ENCODE peak calls at places on chromosomes 2 and 18, in six cellular contexts. Y, M, A, T, E and P are unnamed samples.
A peak's percentile ranks its signal among the peaks of the same experiment; 100 is the strongest.

GRCh38 chr2:122145805-122146204 is 390.4 kb downstream of the TSN start:
- DNase-seq in A (no peak), E (peak; percentile 36), M (no peak), Y (no peak), T (no peak), P (no peak)

GRCh38 chr18:68466714-68467113 is 248.2 kb downstream of the TMX3 start:
- DNase-seq in A (no peak), M (no peak), T (no peak), Y (no peak), E (no peak), P (no peak)

GRCh38 chr2:229378386-229378785 is 107.3 kb upstream of the PID1 start:
- DNase-seq in M (no peak), Y (no peak), T (no peak), E (no peak), A (no peak), P (no peak)

GRCh38 chr2:120302301-120302700 is 43.6 kb upstream of the INHBB start:
- DNase-seq in A (no peak), E (no peak), Y (no peak), T (no peak), M (no peak), P (no peak)

GRCh38 chr2:12861344-12861942 is 144.7 kb downstream of the TRIB2 start:
- DNase-seq in A (no peak), Y (peak; percentile 62), T (peak; percentile 64), M (no peak), E (no peak), P (no peak)

GRCh38 chr2:198097628-198098027 is 293.2 kb downstream of the PLCL1 start:
- DNase-seq in E (no peak), M (no peak), Y (no peak), T (no peak), A (no peak), P (no peak)

GRCh38 chr18:79022603-79023002 is 43.0 kb downstream of the SALL3 start:
- DNase-seq in Y (no peak), E (no peak), M (no peak), T (no peak), A (no peak), P (no peak)

GRCh38 chr2:149033716-149034115 is 4.8 kb upstream of the LYPD6B start:
- DNase-seq in M (no peak), Y (no peak), E (peak; percentile 64), A (no peak), T (no peak), P (peak; percentile 11)

GRCh38 chr2:236790991-236791390 is 221.4 kb downstream of the ACKR3 start:
- DNase-seq in E (no peak), Y (peak; percentile 43), M (no peak), A (no peak), T (no peak), P (no peak)

GRCh38 chr2:137837830-137838229 is 126.4 kb upstream of the HNMT start:
- DNase-seq in Y (no peak), A (no peak), T (no peak), E (no peak), M (no peak), P (no peak)

GRCh38 chr18:12879840-12880531 is 4.1 kb downstream of the PTPN2 start:
- DNase-seq in Y (no peak), E (no peak), A (peak; percentile 48), T (no peak), M (no peak), P (no peak)

GRCh38 chr2:172790404-172790803 is 54.8 kb downstream of the RAPGEF4 start:
- DNase-seq in E (no peak), Y (peak; percentile 14), T (no peak), A (no peak), M (no peak), P (no peak)

GRCh38 chr2:27212626-27213471 is 781 bp upstream of the SLC5A6 start:
- DNase-seq in A (peak; percentile 61), Y (peak; percentile 47), T (peak; percentile 30), E (no peak), M (peak; percentile 20), P (peak; percentile 22)

GRCh38 chr2:113966832-113967231 is 76.9 kb downstream of the ACTR3 start:
- DNase-seq in T (no peak), M (no peak), A (no peak), Y (no peak), E (no peak), P (no peak)

GRCh38 chr2:166321076-166321475 is 54.7 kb downstream of the SCN9A start:
- DNase-seq in Y (no peak), M (no peak), E (no peak), T (no peak), A (no peak), P (no peak)

GRCh38 chr2:231602874-231603467 is 10.3 kb downstream of the TEX44 start:
- DNase-seq in M (no peak), T (no peak), A (no peak), Y (no peak), E (no peak), P (no peak)

GRCh38 chr2:26971911-26972786 is 1.7 kb downstream of the MAPRE3 start:
- DNase-seq in M (no peak), T (no peak), A (no peak), Y (no peak), E (no peak), P (no peak)